ENCODE peak calls at places on chromosomes 5 and 9, in ten cellular contexts. R, D, M, C, U, G, N, X, E and T are unnamed samples.
A peak's percentile ranks its signal among the peaks of the same experiment; 100 is the strongest.

GRCh38 chr5:150352531-150353394 is 4.7 kb upstream of the TCOF1 start:
- DNase-seq in M (no peak), R (no peak), U (no peak), N (no peak), E (peak; percentile 30), X (no peak), C (no peak), G (no peak), D (no peak), T (no peak)

GRCh38 chr5:86968311-86968753 is 299.4 kb upstream of the RASA1 start:
- DNase-seq in M (no peak), X (no peak), R (no peak), G (no peak), U (peak; percentile 15), D (no peak), N (peak; percentile 13), C (peak; percentile 79), E (peak; percentile 65), T (peak; percentile 73)

GRCh38 chr5:142215915-142216681 is 107.5 kb downstream of the NDFIP1 start:
- DNase-seq in R (no peak), E (peak; percentile 98), G (no peak), M (peak; percentile 43), D (peak; percentile 76), X (peak; percentile 93), N (peak; percentile 55), C (peak; percentile 98), U (peak; percentile 89), T (peak; percentile 99)

GRCh38 chr9:90141723-90142122 is 500.9 kb downstream of the DIRAS2 start:
- DNase-seq in G (no peak), C (peak; percentile 52), U (no peak), R (no peak), M (no peak), E (peak; percentile 29), X (no peak), N (no peak), D (no peak), T (peak; percentile 12)

GRCh38 chr9:92771309-92771708 is 6.7 kb upstream of the BICD2 start:
- DNase-seq in E (no peak), M (no peak), N (no peak), X (no peak), R (no peak), G (no peak), D (no peak), C (no peak), U (no peak), T (no peak)

GRCh38 chr9:109463924-109464625 is 34.0 kb downstream of the PTPN3 start:
- DNase-seq in X (no peak), E (no peak), C (no peak), U (no peak), M (no peak), N (no peak), R (no peak), G (no peak), D (no peak), T (no peak)

GRCh38 chr5:26948921-26949320 is 89.5 kb downstream of the CDH9 start:
- DNase-seq in N (no peak), R (no peak), D (no peak), M (no peak), C (no peak), G (no peak), E (no peak), X (no peak), U (no peak), T (no peak)

GRCh38 chr9:12798066-12798770 is 23.4 kb downstream of the LURAP1L start:
- DNase-seq in E (no peak), N (no peak), G (no peak), C (no peak), D (no peak), U (no peak), X (no peak), M (no peak), R (no peak), T (no peak)

GRCh38 chr5:1413611-1414241 is 31.5 kb downstream of the SLC6A3 start:
- DNase-seq in R (no peak), X (no peak), N (no peak), E (no peak), D (no peak), G (no peak), U (no peak), M (no peak), C (no peak), T (no peak)

GRCh38 chr5:177546262-177546741 is 8.1 kb downstream of the FAM193B start:
- DNase-seq in N (peak; percentile 28), X (peak; percentile 92), R (no peak), D (no peak), U (peak; percentile 98), G (peak; percentile 65), E (peak; percentile 99), C (peak; percentile 99), M (peak; percentile 81), T (peak; percentile 93)

GRCh38 chr5:82595083-82595482 is 316.9 kb upstream of the RPS23 start:
- DNase-seq in E (no peak), M (no peak), D (no peak), G (no peak), X (no peak), C (no peak), R (no peak), U (no peak), N (no peak), T (no peak)

GRCh38 chr5:82594097-82594496 is 315.9 kb upstream of the RPS23 start:
- DNase-seq in R (no peak), D (no peak), G (no peak), U (no peak), X (no peak), E (peak; percentile 2), M (no peak), C (peak; percentile 17), N (no peak), T (no peak)

GRCh38 chr5:82599030-82599429 is 320.9 kb upstream of the RPS23 start:
- DNase-seq in U (no peak), X (no peak), D (no peak), G (no peak), E (no peak), C (no peak), N (no peak), M (no peak), R (no peak), T (no peak)

GRCh38 chr5:82599692-82600091 is 321.5 kb upstream of the RPS23 start:
- DNase-seq in R (no peak), G (no peak), N (no peak), M (no peak), U (no peak), C (no peak), X (no peak), D (no peak), E (no peak), T (no peak)

GRCh38 chr5:82597437-82597836 is 319.3 kb upstream of the RPS23 start:
- DNase-seq in C (no peak), M (no peak), R (no peak), G (no peak), X (no peak), U (no peak), N (no peak), E (no peak), D (no peak), T (no peak)
- TF ChIP-seq CTCF in C (no peak), M (no peak), R (no peak), G (no peak), X (peak; percentile 31), U (no peak), N (no peak), E (no peak), D (no peak), T (peak; percentile 21)

GRCh38 chr5:127741412-127741811 is 38.2 kb downstream of the CCDC192 start:
- DNase-seq in U (no peak), E (no peak), N (no peak), R (no peak), G (no peak), D (no peak), X (no peak), C (no peak), M (no peak), T (no peak)

GRCh38 chr5:127739807-127740384 is 36.7 kb downstream of the CCDC192 start:
- DNase-seq in R (no peak), G (no peak), E (no peak), X (no peak), M (no peak), D (no peak), C (no peak), U (no peak), N (no peak), T (no peak)
- H3K4me3 ChIP-seq in R (no peak overlapping the region), G (no peak overlapping the region), E (no peak overlapping the region), X (no peak overlapping the region), M (no peak overlapping the region), D (no peak overlapping the region), C (no peak overlapping the region), U (no peak overlapping the region), N (no peak overlapping the region), T (no peak overlapping the region)

DNA sequence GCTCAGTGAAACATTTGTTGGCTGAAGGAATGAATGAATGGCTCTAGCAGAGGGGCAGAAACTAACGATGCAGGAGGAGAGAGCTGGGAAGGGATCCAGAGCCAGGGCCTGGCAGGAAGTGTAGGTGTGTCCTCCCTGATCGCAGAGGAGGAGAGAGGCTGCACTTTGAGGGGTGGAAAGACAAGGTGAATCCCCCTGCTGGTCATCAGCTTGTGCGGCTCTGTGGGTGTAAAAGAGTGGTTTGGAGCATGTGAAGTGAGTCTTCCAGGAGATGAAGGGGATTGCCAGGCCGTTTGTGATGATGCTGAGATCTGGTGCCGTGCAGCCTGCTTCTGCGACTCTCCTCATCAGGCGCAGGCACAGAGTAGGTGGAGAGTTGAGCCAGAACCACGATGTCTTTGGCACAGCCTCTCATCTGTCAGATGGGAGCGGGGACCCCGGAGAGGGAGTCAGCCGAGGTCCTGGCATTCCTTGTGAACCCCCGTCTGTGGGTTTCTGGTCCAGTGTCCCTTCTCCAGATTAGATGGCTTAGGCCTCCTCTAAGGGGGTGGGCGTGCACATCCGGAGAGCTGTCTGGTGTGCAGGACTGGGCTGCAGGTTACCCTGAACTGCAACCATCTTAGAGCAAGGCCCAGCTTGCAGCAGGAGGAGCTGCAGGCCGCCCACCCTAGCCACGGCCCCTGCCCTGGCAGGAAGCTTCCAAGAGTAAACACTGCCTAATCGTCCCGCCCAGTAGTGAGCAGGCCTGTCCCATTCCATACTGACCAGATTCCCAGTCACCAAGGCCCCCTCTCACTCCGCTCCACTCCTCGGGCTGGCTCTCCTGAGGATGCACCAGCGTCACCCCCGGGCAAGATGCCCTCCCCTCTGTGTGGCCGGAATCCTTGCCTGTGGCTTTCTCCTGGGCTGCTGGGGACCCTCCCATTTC is at the start of gene ADAMTS13:
- DNase-seq in U (no peak), G (no peak), N (no peak), D (no peak), C (no peak), E (peak; percentile 15), M (no peak), R (no peak), X (no peak), T (no peak)
- TF ChIP-seq CTCF in U (peak; percentile 5), G (no peak), N (no peak), D (no peak), C (no peak), E (no peak), M (no peak), R (no peak), X (peak; percentile 33), T (peak; percentile 29)

DNA sequence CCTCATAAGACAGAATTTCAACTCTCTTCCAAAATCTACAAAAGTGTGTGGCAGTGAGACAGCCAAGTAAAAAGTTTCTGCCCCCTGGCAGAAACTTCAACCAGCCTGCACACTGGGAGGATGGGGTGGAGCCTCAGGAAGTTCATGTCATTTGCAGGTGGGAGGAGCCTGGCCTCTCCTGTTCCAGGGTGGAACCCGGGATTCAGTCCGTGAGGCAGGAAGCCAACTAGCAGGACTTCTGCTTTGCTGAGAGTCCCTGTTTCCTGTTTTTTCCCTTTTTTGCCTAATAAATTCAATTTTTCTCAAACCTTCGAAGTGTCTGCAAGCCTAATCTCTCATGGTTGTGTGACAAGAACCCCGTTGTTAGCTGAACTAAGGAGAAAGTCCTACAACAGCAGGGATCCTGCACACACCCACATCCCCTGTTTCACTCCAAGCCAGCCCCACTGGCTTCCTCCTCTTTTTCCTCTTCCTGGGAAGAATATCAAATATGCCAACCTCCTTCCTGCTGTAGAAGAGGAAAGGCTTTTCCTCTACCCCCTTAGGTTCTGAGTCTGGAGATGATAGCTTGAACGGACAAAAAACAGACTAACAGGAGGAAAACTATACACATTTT is 69.3 kb downstream of the ALDH7A1 start:
- DNase-seq in X (no peak), N (peak; percentile 69), D (peak; percentile 69), R (peak; percentile 43), E (peak; percentile 31), C (peak; percentile 25), G (no peak), U (no peak), M (peak; percentile 74), T (no peak)
- H3K4me3 ChIP-seq in X (no peak overlapping the region), N (peak overlapping the region; percentile 25), D (no peak overlapping the region), R (no peak overlapping the region), E (no peak overlapping the region), C (no peak overlapping the region), G (no peak overlapping the region), U (no peak overlapping the region), M (no peak overlapping the region), T (no peak overlapping the region)